ENCODE peak calls at places on chromosomes 11 and 22, in ten cellular contexts. One of them, this sample, is unnamed.

GRCh38 chr11:64717268-64717578 is 5.8 kb downstream of the NRXN2 start:
- DNase-seq in astrocyte: no peak
- DNase-seq in memory B cell: no peak
- DNase-seq in T-helper 1 cell: no peak
- DNase-seq in T1000: no peak
- DNase-seq in CD4-positive, alpha-beta T cell: no peak
- DNase-seq in astrocyte of the cerebellum: no peak
- DNase-seq in T47D: no peak
- DNase-seq in GM04503: no peak
- DNase-seq in stimulated activated CD4-positive, alpha-beta T cell treated with anti-CD3 and anti-CD28 coated beads, Interleukin-12 subunit alpha, Interleukin-12 subunit beta, amount 100 ng/mL, for 4 hours: no peak
- DNase-seq in this sample: no peak

GRCh38 chr22:24983151-24983550 is 30.6 kb downstream of the KIAA1671 start:
- DNase-seq in T-helper 1 cell: no peak
- DNase-seq in memory B cell: no peak
- DNase-seq in T1000: no peak
- DNase-seq in T47D: no peak
- DNase-seq in GM04503: no peak
- DNase-seq in astrocyte: no peak
- DNase-seq in stimulated activated CD4-positive, alpha-beta T cell treated with anti-CD3 and anti-CD28 coated beads, Interleukin-12 subunit alpha, Interleukin-12 subunit beta, amount 100 ng/mL, for 4 hours: no peak
- DNase-seq in CD4-positive, alpha-beta T cell: no peak
- DNase-seq in astrocyte of the cerebellum: no peak
- DNase-seq in this sample: no peak

GRCh38 chr22:46024136-46024840 is 47.3 kb upstream of the WNT7B start:
- DNase-seq in CD4-positive, alpha-beta T cell: peak
- DNase-seq in T1000: no peak
- DNase-seq in astrocyte: no peak
- DNase-seq in T47D: no peak
- DNase-seq in T-helper 1 cell: no peak
- DNase-seq in memory B cell: no peak
- DNase-seq in astrocyte of the cerebellum: no peak
- DNase-seq in stimulated activated CD4-positive, alpha-beta T cell treated with anti-CD3 and anti-CD28 coated beads, Interleukin-12 subunit alpha, Interleukin-12 subunit beta, amount 100 ng/mL, for 4 hours: no peak
- DNase-seq in GM04503: no peak
- DNase-seq in this sample: no peak

GRCh38 chr11:124762077-124762623 is at the start of gene ESAM:
- DNase-seq in T47D: peak
- DNase-seq in astrocyte of the cerebellum: no peak
- DNase-seq in stimulated activated CD4-positive, alpha-beta T cell treated with anti-CD3 and anti-CD28 coated beads, Interleukin-12 subunit alpha, Interleukin-12 subunit beta, amount 100 ng/mL, for 4 hours: peak
- DNase-seq in memory B cell: peak
- DNase-seq in T-helper 1 cell: peak
- DNase-seq in GM04503: no peak
- DNase-seq in CD4-positive, alpha-beta T cell: peak
- DNase-seq in astrocyte: no peak
- DNase-seq in T1000: no peak
- DNase-seq in this sample: peak

GRCh38 chr11:114438303-114438702 is 964 bp upstream of the REXO2 start:
- DNase-seq in stimulated activated CD4-positive, alpha-beta T cell treated with anti-CD3 and anti-CD28 coated beads, Interleukin-12 subunit alpha, Interleukin-12 subunit beta, amount 100 ng/mL, for 4 hours: no peak
- DNase-seq in T47D: no peak
- DNase-seq in CD4-positive, alpha-beta T cell: no peak
- DNase-seq in T1000: no peak
- DNase-seq in GM04503: no peak
- DNase-seq in T-helper 1 cell: no peak
- DNase-seq in astrocyte: peak
- DNase-seq in astrocyte of the cerebellum: no peak
- DNase-seq in memory B cell: no peak
- DNase-seq in this sample: no peak

GRCh38 chr11:558503-558902 is 2.0 kb downstream of the LMNTD2 start:
- DNase-seq in T-helper 1 cell: no peak
- DNase-seq in astrocyte: no peak
- DNase-seq in GM04503: no peak
- DNase-seq in CD4-positive, alpha-beta T cell: no peak
- DNase-seq in astrocyte of the cerebellum: no peak
- DNase-seq in stimulated activated CD4-positive, alpha-beta T cell treated with anti-CD3 and anti-CD28 coated beads, Interleukin-12 subunit alpha, Interleukin-12 subunit beta, amount 100 ng/mL, for 4 hours: no peak
- DNase-seq in T1000: no peak
- DNase-seq in T47D: no peak
- DNase-seq in memory B cell: no peak
- DNase-seq in this sample: no peak

GRCh38 chr22:19713650-19714319 is 518 bp upstream of the SEPTIN5 start:
- DNase-seq in GM04503: no peak
- DNase-seq in stimulated activated CD4-positive, alpha-beta T cell treated with anti-CD3 and anti-CD28 coated beads, Interleukin-12 subunit alpha, Interleukin-12 subunit beta, amount 100 ng/mL, for 4 hours: no peak
- DNase-seq in memory B cell: peak
- DNase-seq in T-helper 1 cell: no peak
- DNase-seq in CD4-positive, alpha-beta T cell: no peak
- DNase-seq in astrocyte: no peak
- DNase-seq in T47D: no peak
- DNase-seq in T1000: no peak
- DNase-seq in astrocyte of the cerebellum: no peak
- DNase-seq in this sample: no peak

GRCh38 chr11:65522640-65523322 is 2.1 kb upstream of the SCYL1 start:
- DNase-seq in GM04503: no peak
- DNase-seq in T-helper 1 cell: no peak
- DNase-seq in T1000: no peak
- DNase-seq in astrocyte: no peak
- DNase-seq in astrocyte of the cerebellum: no peak
- DNase-seq in CD4-positive, alpha-beta T cell: no peak
- DNase-seq in T47D: no peak
- DNase-seq in memory B cell: no peak
- DNase-seq in stimulated activated CD4-positive, alpha-beta T cell treated with anti-CD3 and anti-CD28 coated beads, Interleukin-12 subunit alpha, Interleukin-12 subunit beta, amount 100 ng/mL, for 4 hours: no peak
- DNase-seq in this sample: no peak

GRCh38 chr22:44889233-44889878 is 120.4 kb downstream of the PHF21B start:
- DNase-seq in GM04503: no peak
- DNase-seq in astrocyte: no peak
- DNase-seq in T1000: no peak
- DNase-seq in CD4-positive, alpha-beta T cell: no peak
- DNase-seq in T-helper 1 cell: no peak
- DNase-seq in T47D: no peak
- DNase-seq in astrocyte of the cerebellum: no peak
- DNase-seq in memory B cell: no peak
- DNase-seq in stimulated activated CD4-positive, alpha-beta T cell treated with anti-CD3 and anti-CD28 coated beads, Interleukin-12 subunit alpha, Interleukin-12 subunit beta, amount 100 ng/mL, for 4 hours: no peak
- DNase-seq in this sample: no peak

GRCh38 chr11:118913411-118914125 is 12.2 kb downstream of the BCL9L start:
- DNase-seq in CD4-positive, alpha-beta T cell: peak
- DNase-seq in astrocyte: no peak
- DNase-seq in T47D: no peak
- DNase-seq in T1000: no peak
- DNase-seq in T-helper 1 cell: peak
- DNase-seq in memory B cell: no peak
- DNase-seq in astrocyte of the cerebellum: no peak
- DNase-seq in GM04503: no peak
- DNase-seq in stimulated activated CD4-positive, alpha-beta T cell treated with anti-CD3 and anti-CD28 coated beads, Interleukin-12 subunit alpha, Interleukin-12 subunit beta, amount 100 ng/mL, for 4 hours: no peak
- DNase-seq in this sample: no peak

GRCh38 chr11:12284321-12285050 is 92.9 kb upstream of the PARVA start:
- DNase-seq in memory B cell: no peak
- DNase-seq in astrocyte of the cerebellum: peak
- DNase-seq in T1000: no peak
- DNase-seq in GM04503: no peak
- DNase-seq in T47D: no peak
- DNase-seq in CD4-positive, alpha-beta T cell: no peak
- DNase-seq in astrocyte: peak
- DNase-seq in T-helper 1 cell: no peak
- DNase-seq in stimulated activated CD4-positive, alpha-beta T cell treated with anti-CD3 and anti-CD28 coated beads, Interleukin-12 subunit alpha, Interleukin-12 subunit beta, amount 100 ng/mL, for 4 hours: no peak
- DNase-seq in this sample: no peak

GRCh38 chr11:33652407-33652806 is 48.2 kb downstream of the C11orf91 start:
- DNase-seq in astrocyte: no peak
- DNase-seq in T-helper 1 cell: no peak
- DNase-seq in memory B cell: no peak
- DNase-seq in CD4-positive, alpha-beta T cell: no peak
- DNase-seq in T1000: no peak
- DNase-seq in GM04503: no peak
- DNase-seq in stimulated activated CD4-positive, alpha-beta T cell treated with anti-CD3 and anti-CD28 coated beads, Interleukin-12 subunit alpha, Interleukin-12 subunit beta, amount 100 ng/mL, for 4 hours: no peak
- DNase-seq in T47D: no peak
- DNase-seq in astrocyte of the cerebellum: no peak
- DNase-seq in this sample: no peak

GRCh38 chr11:106012744-106013143 is 9.3 kb downstream of the MSANTD4 start:
- DNase-seq in T47D: no peak
- DNase-seq in memory B cell: no peak
- DNase-seq in T-helper 1 cell: no peak
- DNase-seq in astrocyte: peak
- DNase-seq in stimulated activated CD4-positive, alpha-beta T cell treated with anti-CD3 and anti-CD28 coated beads, Interleukin-12 subunit alpha, Interleukin-12 subunit beta, amount 100 ng/mL, for 4 hours: no peak
- DNase-seq in CD4-positive, alpha-beta T cell: no peak
- DNase-seq in T1000: no peak
- DNase-seq in astrocyte of the cerebellum: peak
- DNase-seq in GM04503: no peak
- DNase-seq in this sample: no peak

GRCh38 chr11:6635082-6635932 is 16.1 kb upstream of the TPP1 start:
- DNase-seq in astrocyte of the cerebellum: no peak
- DNase-seq in CD4-positive, alpha-beta T cell: no peak
- DNase-seq in memory B cell: no peak
- DNase-seq in T-helper 1 cell: no peak
- DNase-seq in astrocyte: no peak
- DNase-seq in GM04503: no peak
- DNase-seq in T1000: no peak
- DNase-seq in stimulated activated CD4-positive, alpha-beta T cell treated with anti-CD3 and anti-CD28 coated beads, Interleukin-12 subunit alpha, Interleukin-12 subunit beta, amount 100 ng/mL, for 4 hours: no peak
- DNase-seq in T47D: no peak
- DNase-seq in this sample: no peak

GRCh38 chr22:43854151-43854785 is 8.0 kb downstream of the SULT4A1 start:
- DNase-seq in stimulated activated CD4-positive, alpha-beta T cell treated with anti-CD3 and anti-CD28 coated beads, Interleukin-12 subunit alpha, Interleukin-12 subunit beta, amount 100 ng/mL, for 4 hours: no peak
- DNase-seq in memory B cell: no peak
- DNase-seq in T1000: no peak
- DNase-seq in astrocyte: no peak
- DNase-seq in T-helper 1 cell: no peak
- DNase-seq in CD4-positive, alpha-beta T cell: no peak
- DNase-seq in GM04503: no peak
- DNase-seq in T47D: no peak
- DNase-seq in astrocyte of the cerebellum: no peak
- DNase-seq in this sample: no peak

GRCh38 chr11:134357545-134357839 is 25.7 kb downstream of the GLB1L2 start:
- DNase-seq in T47D: no peak
- DNase-seq in astrocyte: no peak
- DNase-seq in T1000: no peak
- DNase-seq in CD4-positive, alpha-beta T cell: peak
- DNase-seq in stimulated activated CD4-positive, alpha-beta T cell treated with anti-CD3 and anti-CD28 coated beads, Interleukin-12 subunit alpha, Interleukin-12 subunit beta, amount 100 ng/mL, for 4 hours: no peak
- DNase-seq in T-helper 1 cell: no peak
- DNase-seq in memory B cell: no peak
- DNase-seq in GM04503: no peak
- DNase-seq in astrocyte of the cerebellum: no peak
- DNase-seq in this sample: no peak

GRCh38 chr11:10351435-10351767 is 46.5 kb downstream of the ADM start:
- DNase-seq in T47D: no peak
- DNase-seq in astrocyte of the cerebellum: no peak
- DNase-seq in memory B cell: no peak
- DNase-seq in CD4-positive, alpha-beta T cell: no peak
- DNase-seq in T1000: no peak
- DNase-seq in stimulated activated CD4-positive, alpha-beta T cell treated with anti-CD3 and anti-CD28 coated beads, Interleukin-12 subunit alpha, Interleukin-12 subunit beta, amount 100 ng/mL, for 4 hours: no peak
- DNase-seq in GM04503: no peak
- DNase-seq in astrocyte: no peak
- DNase-seq in T-helper 1 cell: no peak
- DNase-seq in this sample: peak

GRCh38 chr22:49431559-49431958 is 396.1 kb downstream of the BRD1 start:
- DNase-seq in T1000: no peak
- DNase-seq in T-helper 1 cell: no peak
- DNase-seq in CD4-positive, alpha-beta T cell: no peak
- DNase-seq in astrocyte: no peak
- DNase-seq in GM04503: no peak
- DNase-seq in stimulated activated CD4-positive, alpha-beta T cell treated with anti-CD3 and anti-CD28 coated beads, Interleukin-12 subunit alpha, Interleukin-12 subunit beta, amount 100 ng/mL, for 4 hours: no peak
- DNase-seq in memory B cell: no peak
- DNase-seq in T47D: no peak
- DNase-seq in astrocyte of the cerebellum: no peak
- DNase-seq in this sample: no peak

GRCh38 chr22:19891350-19892248 is 36.9 kb upstream of the GNB1L start:
- DNase-seq in GM04503: no peak
- DNase-seq in T47D: no peak
- DNase-seq in CD4-positive, alpha-beta T cell: peak
- DNase-seq in T1000: peak
- DNase-seq in T-helper 1 cell: peak
- DNase-seq in astrocyte: peak
- DNase-seq in astrocyte of the cerebellum: peak
- DNase-seq in memory B cell: no peak
- DNase-seq in stimulated activated CD4-positive, alpha-beta T cell treated with anti-CD3 and anti-CD28 coated beads, Interleukin-12 subunit alpha, Interleukin-12 subunit beta, amount 100 ng/mL, for 4 hours: peak
- DNase-seq in this sample: peak

GRCh38 chr11:35142481-35143207 is 3.7 kb downstream of the CD44 start:
- DNase-seq in CD4-positive, alpha-beta T cell: no peak
- DNase-seq in T47D: no peak
- DNase-seq in GM04503: peak
- DNase-seq in T1000: peak
- DNase-seq in astrocyte: peak
- DNase-seq in stimulated activated CD4-positive, alpha-beta T cell treated with anti-CD3 and anti-CD28 coated beads, Interleukin-12 subunit alpha, Interleukin-12 subunit beta, amount 100 ng/mL, for 4 hours: peak
- DNase-seq in astrocyte of the cerebellum: no peak
- DNase-seq in T-helper 1 cell: peak
- DNase-seq in memory B cell: no peak
- DNase-seq in this sample: no peak

GRCh38 chr11:64406221-64406946 is 47.4 kb downstream of the RPS6KA4 start:
- DNase-seq in T1000: no peak
- DNase-seq in astrocyte: no peak
- DNase-seq in astrocyte of the cerebellum: no peak
- DNase-seq in CD4-positive, alpha-beta T cell: no peak
- DNase-seq in T47D: no peak
- DNase-seq in memory B cell: no peak
- DNase-seq in stimulated activated CD4-positive, alpha-beta T cell treated with anti-CD3 and anti-CD28 coated beads, Interleukin-12 subunit alpha, Interleukin-12 subunit beta, amount 100 ng/mL, for 4 hours: no peak
- DNase-seq in GM04503: no peak
- DNase-seq in T-helper 1 cell: no peak
- DNase-seq in this sample: no peak

GRCh38 chr11:61529537-61530225 is 21.1 kb downstream of the LRRC10B start:
- DNase-seq in GM04503: no peak
- DNase-seq in stimulated activated CD4-positive, alpha-beta T cell treated with anti-CD3 and anti-CD28 coated beads, Interleukin-12 subunit alpha, Interleukin-12 subunit beta, amount 100 ng/mL, for 4 hours: no peak
- DNase-seq in T1000: no peak
- DNase-seq in T-helper 1 cell: no peak
- DNase-seq in T47D: no peak
- DNase-seq in astrocyte: no peak
- DNase-seq in CD4-positive, alpha-beta T cell: no peak
- DNase-seq in memory B cell: no peak
- DNase-seq in astrocyte of the cerebellum: no peak
- DNase-seq in this sample: no peak

GRCh38 chr22:44276706-44277403 is 35.9 kb downstream of the SHISAL1 start:
- DNase-seq in memory B cell: no peak
- DNase-seq in CD4-positive, alpha-beta T cell: no peak
- DNase-seq in astrocyte of the cerebellum: no peak
- DNase-seq in T1000: no peak
- DNase-seq in astrocyte: no peak
- DNase-seq in T47D: no peak
- DNase-seq in stimulated activated CD4-positive, alpha-beta T cell treated with anti-CD3 and anti-CD28 coated beads, Interleukin-12 subunit alpha, Interleukin-12 subunit beta, amount 100 ng/mL, for 4 hours: no peak
- DNase-seq in T-helper 1 cell: no peak
- DNase-seq in GM04503: no peak
- DNase-seq in this sample: no peak

GRCh38 chr11:69912911-69913451 is 93.8 kb upstream of the FGF3 start:
- DNase-seq in memory B cell: no peak
- DNase-seq in T-helper 1 cell: no peak
- DNase-seq in stimulated activated CD4-positive, alpha-beta T cell treated with anti-CD3 and anti-CD28 coated beads, Interleukin-12 subunit alpha, Interleukin-12 subunit beta, amount 100 ng/mL, for 4 hours: no peak
- DNase-seq in CD4-positive, alpha-beta T cell: no peak
- DNase-seq in astrocyte of the cerebellum: no peak
- DNase-seq in T47D: peak
- DNase-seq in GM04503: no peak
- DNase-seq in T1000: no peak
- DNase-seq in astrocyte: no peak
- DNase-seq in this sample: no peak

GRCh38 chr11:20056109-20057054 is 103.9 kb downstream of the DBX1 start:
- DNase-seq in T-helper 1 cell: no peak
- DNase-seq in stimulated activated CD4-positive, alpha-beta T cell treated with anti-CD3 and anti-CD28 coated beads, Interleukin-12 subunit alpha, Interleukin-12 subunit beta, amount 100 ng/mL, for 4 hours: no peak
- DNase-seq in memory B cell: no peak
- DNase-seq in astrocyte of the cerebellum: no peak
- DNase-seq in CD4-positive, alpha-beta T cell: no peak
- DNase-seq in T47D: no peak
- DNase-seq in astrocyte: peak
- DNase-seq in T1000: no peak
- DNase-seq in GM04503: no peak
- DNase-seq in this sample: no peak

GRCh38 chr22:38467904-38468760 is at the start of gene KDELR3:
- DNase-seq in T-helper 1 cell: peak
- DNase-seq in memory B cell: no peak
- DNase-seq in GM04503: no peak
- DNase-seq in astrocyte: peak
- DNase-seq in T47D: peak
- DNase-seq in CD4-positive, alpha-beta T cell: no peak
- DNase-seq in stimulated activated CD4-positive, alpha-beta T cell treated with anti-CD3 and anti-CD28 coated beads, Interleukin-12 subunit alpha, Interleukin-12 subunit beta, amount 100 ng/mL, for 4 hours: peak
- DNase-seq in astrocyte of the cerebellum: no peak
- DNase-seq in T1000: peak
- DNase-seq in this sample: peak

GRCh38 chr11:73313652-73314051 is 5.6 kb downstream of the ARHGEF17 start:
- DNase-seq in memory B cell: no peak
- DNase-seq in CD4-positive, alpha-beta T cell: no peak
- DNase-seq in astrocyte of the cerebellum: no peak
- DNase-seq in T47D: no peak
- DNase-seq in stimulated activated CD4-positive, alpha-beta T cell treated with anti-CD3 and anti-CD28 coated beads, Interleukin-12 subunit alpha, Interleukin-12 subunit beta, amount 100 ng/mL, for 4 hours: no peak
- DNase-seq in T1000: no peak
- DNase-seq in GM04503: no peak
- DNase-seq in astrocyte: no peak
- DNase-seq in T-helper 1 cell: no peak
- DNase-seq in this sample: no peak

GRCh38 chr11:118886681-118887111 is 3.0 kb downstream of the CXCR5 start:
- DNase-seq in T1000: no peak
- DNase-seq in T-helper 1 cell: no peak
- DNase-seq in T47D: no peak
- DNase-seq in memory B cell: peak
- DNase-seq in CD4-positive, alpha-beta T cell: no peak
- DNase-seq in GM04503: no peak
- DNase-seq in stimulated activated CD4-positive, alpha-beta T cell treated with anti-CD3 and anti-CD28 coated beads, Interleukin-12 subunit alpha, Interleukin-12 subunit beta, amount 100 ng/mL, for 4 hours: no peak
- DNase-seq in astrocyte of the cerebellum: no peak
- DNase-seq in astrocyte: no peak
- DNase-seq in this sample: no peak

This sample was measured in HAP-1.